ENCODE peak calls at places on chromosome 22, in seven cellular contexts. A is CD8-positive, alpha-beta T cell; R is fibroblast of lung; M is testis; W is esophagus squamous epithelium; C is PC-9; Y is cardiac fibroblast. N is an unnamed sample.

GRCh38 chr22:47390026-47390970 is 627.8 kb downstream of the TBC1D22A start:
- DNase-seq in A (no peak), W (no peak), R (no peak), Y (no peak), M (peak), C (no peak), N (no peak)

GRCh38 chr22:25700996-25701815 is 40.8 kb upstream of the MYO18B start:
- DNase-seq in Y (peak), W (no peak), A (no peak), R (peak), C (no peak), M (no peak), N (no peak)

GRCh38 chr22:24938741-24939341 is 7.7 kb downstream of the LHFPL7 start:
- DNase-seq in W (no peak), C (no peak), A (peak), Y (peak), M (peak), R (peak), N (no peak)

GRCh38 chr22:22156716-22157499 is 87.7 kb upstream of the VPREB1 start:
- DNase-seq in R (peak), Y (peak), C (peak), W (no peak), A (peak), M (peak), N (peak)

GRCh38 chr22:17672417-17672991 is 33.9 kb downstream of the BCL2L13 start:
- DNase-seq in W (no peak), A (no peak), R (peak), Y (no peak), M (no peak), C (no peak), N (no peak)

GRCh38 chr22:17829691-17830040 is 55.4 kb upstream of the BID start:
- DNase-seq in C (no peak), R (no peak), Y (no peak), A (no peak), M (no peak), W (no peak), N (no peak)

GRCh38 chr22:24845036-24845918 is 39.3 kb downstream of the SGSM1 start:
- DNase-seq in W (no peak), R (no peak), A (no peak), C (no peak), M (peak), Y (no peak), N (no peak)

GRCh38 chr22:47474895-47475294 is 712.4 kb downstream of the TBC1D22A start:
- DNase-seq in C (no peak), W (no peak), R (peak), Y (no peak), A (no peak), M (no peak), N (no peak)

GRCh38 chr22:40668611-40669390 is 10.5 kb upstream of the MCHR1 start:
- DNase-seq in W (no peak), R (peak), M (no peak), Y (peak), A (no peak), C (no peak), N (no peak)

GRCh38 chr22:17411213-17411612 is 42.0 kb downstream of the CECR2 start:
- DNase-seq in M (no peak), W (no peak), Y (peak), R (peak), C (no peak), A (no peak), N (no peak)

GRCh38 chr22:25347752-25348102 is 128.3 kb downstream of the CRYBB2 start:
- DNase-seq in C (no peak), W (no peak), R (no peak), A (no peak), M (no peak), Y (no peak), N (no peak)

GRCh38 chr22:18091916-18092526 is 14.2 kb downstream of the PEX26 start:
- DNase-seq in A (no peak), W (no peak), Y (peak), C (no peak), M (peak), R (peak), N (peak)

GRCh38 chr22:29078036-29078868 is 5.4 kb downstream of the KREMEN1 start:
- DNase-seq in W (no peak), C (no peak), M (no peak), R (no peak), A (no peak), Y (no peak), N (no peak)

GRCh38 chr22:21643533-21644357 is 1.6 kb downstream of the SDF2L1 start:
- DNase-seq in W (no peak), R (no peak), A (no peak), C (no peak), Y (no peak), M (no peak), N (no peak)

GRCh38 chr22:47057916-47058585 is 295.6 kb downstream of the TBC1D22A start:
- DNase-seq in C (no peak), A (no peak), W (no peak), Y (no peak), R (no peak), M (no peak), N (no peak)

GRCh38 chr22:33544707-33545106 is 375.6 kb downstream of the LARGE1 start:
- DNase-seq in C (no peak), M (no peak), R (peak), W (no peak), Y (peak), A (no peak), N (no peak)

GRCh38 chr22:30005213-30005857 is 74.9 kb upstream of the HORMAD2 start:
- DNase-seq in A (peak), W (no peak), Y (peak), C (peak), R (peak), M (peak), N (peak)

GRCh38 chr22:17159504-17159951 is 451 bp upstream of the HDHD5 start:
- DNase-seq in C (peak), W (no peak), A (peak), M (peak), R (peak), Y (peak), N (no peak)

GRCh38 chr22:40001800-40002577 is 7.2 kb downstream of the FAM83F start:
- DNase-seq in W (no peak), C (peak), Y (no peak), M (no peak), R (peak), A (no peak), N (no peak)

GRCh38 chr22:33851985-33852384 is 68.3 kb downstream of the LARGE1 start:
- DNase-seq in W (no peak), M (no peak), A (no peak), R (no peak), Y (no peak), C (peak), N (no peak)

GRCh38 chr22:19287076-19287724 is 4.3 kb downstream of the CLTCL1 start:
- DNase-seq in W (no peak), M (no peak), Y (no peak), A (no peak), C (peak), R (peak), N (no peak)

GRCh38 chr22:36088292-36088691 is 59.7 kb upstream of the RBFOX2 start:
- DNase-seq in R (no peak), W (no peak), C (peak), M (no peak), Y (no peak), A (no peak), N (no peak)

GRCh38 chr22:30876925-30877553 is 91.5 kb downstream of the MORC2 start:
- DNase-seq in C (no peak), W (no peak), M (peak), Y (peak), R (peak), A (no peak), N (no peak)

GRCh38 chr22:37284807-37285355 is 2.6 kb downstream of the CYTH4 start:
- DNase-seq in M (peak), W (no peak), A (peak), R (no peak), C (no peak), Y (no peak), N (peak)

GRCh38 chr22:42344391-42344861 is 74.0 kb upstream of the TCF20 start:
- DNase-seq in A (no peak), W (no peak), R (peak), Y (peak), M (peak), C (no peak), N (no peak)

GRCh38 chr22:20018001-20018400 is 1.4 kb upstream of the ARVCF start:
- DNase-seq in W (no peak), A (no peak), M (no peak), C (no peak), Y (no peak), R (no peak), N (no peak)

GRCh38 chr22:26610072-26610958 is 7.5 kb downstream of the CRYBB1 start:
- DNase-seq in C (no peak), W (no peak), R (peak), A (peak), M (no peak), Y (peak), N (peak)

GRCh38 chr22:28025866-28026575 is 107.0 kb upstream of the PITPNB start:
- DNase-seq in W (no peak), Y (no peak), R (no peak), C (no peak), M (peak), A (no peak), N (no peak)

GRCh38 chr22:26675687-26676273 is 18.4 kb downstream of the MIAT start:
- DNase-seq in A (no peak), Y (no peak), M (no peak), W (no peak), C (no peak), R (no peak), N (no peak)

GRCh38 chr22:22040908-22041307 is 58.3 kb upstream of the TOP3B start:
- DNase-seq in Y (no peak), C (no peak), R (no peak), W (no peak), A (no peak), M (no peak), N (no peak)

GRCh38 chr22:40273319-40273718 is 73.0 kb upstream of the ADSL start:
- DNase-seq in Y (no peak), A (no peak), R (no peak), W (no peak), C (no peak), M (no peak), N (no peak)

GRCh38 chr22:19756288-19757128 is 4.1 kb upstream of the TBX1 start:
- DNase-seq in A (peak), Y (peak), C (peak), R (no peak), M (peak), W (no peak), N (peak)

GRCh38 chr22:30824096-30824495 is 129.4 kb downstream of the OSBP2 start:
- DNase-seq in R (no peak), M (no peak), C (no peak), Y (no peak), A (no peak), W (no peak), N (no peak)

GRCh38 chr22:17948101-17948500 is 76.3 kb downstream of the MICAL3 start:
- DNase-seq in M (no peak), R (no peak), Y (no peak), A (no peak), C (no peak), W (no peak), N (no peak)

GRCh38 chr22:25027959-25028840 is 75.7 kb downstream of the KIAA1671 start:
- DNase-seq in R (no peak), Y (peak), C (no peak), M (peak), W (no peak), A (no peak), N (no peak)

GRCh38 chr22:26949193-26949592 is 291.8 kb downstream of the MIAT start:
- DNase-seq in W (no peak), M (no peak), Y (peak), A (no peak), R (peak), C (peak), N (no peak)

GRCh38 chr22:37459211-37459610 is 27.0 kb downstream of the MFNG start:
- DNase-seq in C (no peak), A (no peak), M (no peak), W (no peak), R (no peak), Y (peak), N (no peak)

GRCh38 chr22:48778308-48779195 is 1049.1 kb downstream of the BRD1 start:
- DNase-seq in R (no peak), A (no peak), Y (no peak), M (no peak), C (no peak), W (no peak), N (no peak)

GRCh38 chr22:34038801-34039200 is 118.5 kb upstream of the LARGE1 start:
- DNase-seq in C (no peak), Y (no peak), W (no peak), A (no peak), M (no peak), R (no peak), N (no peak)

GRCh38 chr22:44988671-44989070 is 21.1 kb downstream of the PHF21B start:
- DNase-seq in A (no peak), C (no peak), Y (no peak), R (no peak), M (no peak), W (no peak), N (no peak)
- TF ChIP-seq CTCF in A (no peak), C (peak), Y (no peak), R (no peak), M (no peak), W (no peak), N (no peak)

GRCh38 chr22:23806837-23807236 is 20.1 kb downstream of the SMARCB1 start:
- DNase-seq in W (no peak), C (no peak), M (no peak), R (no peak), A (no peak), Y (no peak), N (no peak)

GRCh38 chr22:23801238-23801821 is 14.6 kb downstream of the SMARCB1 start:
- DNase-seq in Y (no peak), C (no peak), M (no peak), A (no peak), W (no peak), R (no peak), N (no peak)

GRCh38 chr22:23803001-23803819 is 16.4 kb downstream of the SMARCB1 start:
- DNase-seq in M (no peak), Y (no peak), C (no peak), A (no peak), R (no peak), W (no peak), N (peak)

GRCh38 chr22:23801886-23802377 is 15.2 kb downstream of the SMARCB1 start:
- DNase-seq in R (no peak), A (no peak), Y (no peak), M (no peak), C (no peak), W (no peak), N (no peak)

DNA sequence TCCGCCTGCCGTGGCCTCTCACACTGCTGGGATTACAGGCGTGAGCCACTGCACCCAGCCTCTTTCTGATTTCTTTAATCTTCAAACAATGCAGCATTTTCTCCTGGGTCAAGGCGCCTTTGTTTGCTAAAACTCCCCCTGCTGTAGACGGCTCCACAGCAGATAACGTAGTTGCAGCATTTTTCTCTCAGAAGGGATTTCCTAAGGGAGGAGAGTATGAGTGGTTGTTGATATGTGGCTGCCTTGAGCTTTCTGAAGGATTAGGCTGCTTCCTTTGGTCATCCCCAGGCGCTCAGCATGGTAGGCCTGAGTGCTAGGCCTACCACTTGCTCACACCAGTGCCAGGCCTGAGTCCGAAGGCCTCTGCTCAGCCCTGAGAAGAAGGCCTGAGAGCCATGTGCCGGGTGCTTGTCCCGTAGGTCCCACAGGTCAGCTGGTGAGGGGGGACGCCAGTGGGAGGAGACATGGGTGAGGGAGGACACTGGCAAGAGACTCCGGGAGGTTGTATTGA is 18.1 kb downstream of the SMARCB1 start:
- DNase-seq in A (no peak), M (peak), Y (peak), W (no peak), R (no peak), C (no peak), N (peak)
- H3K4me3 ChIP-seq in A (no peak), M (no peak), Y (no peak), W (no peak), R (no peak), C (no peak), N (peak)

DNA sequence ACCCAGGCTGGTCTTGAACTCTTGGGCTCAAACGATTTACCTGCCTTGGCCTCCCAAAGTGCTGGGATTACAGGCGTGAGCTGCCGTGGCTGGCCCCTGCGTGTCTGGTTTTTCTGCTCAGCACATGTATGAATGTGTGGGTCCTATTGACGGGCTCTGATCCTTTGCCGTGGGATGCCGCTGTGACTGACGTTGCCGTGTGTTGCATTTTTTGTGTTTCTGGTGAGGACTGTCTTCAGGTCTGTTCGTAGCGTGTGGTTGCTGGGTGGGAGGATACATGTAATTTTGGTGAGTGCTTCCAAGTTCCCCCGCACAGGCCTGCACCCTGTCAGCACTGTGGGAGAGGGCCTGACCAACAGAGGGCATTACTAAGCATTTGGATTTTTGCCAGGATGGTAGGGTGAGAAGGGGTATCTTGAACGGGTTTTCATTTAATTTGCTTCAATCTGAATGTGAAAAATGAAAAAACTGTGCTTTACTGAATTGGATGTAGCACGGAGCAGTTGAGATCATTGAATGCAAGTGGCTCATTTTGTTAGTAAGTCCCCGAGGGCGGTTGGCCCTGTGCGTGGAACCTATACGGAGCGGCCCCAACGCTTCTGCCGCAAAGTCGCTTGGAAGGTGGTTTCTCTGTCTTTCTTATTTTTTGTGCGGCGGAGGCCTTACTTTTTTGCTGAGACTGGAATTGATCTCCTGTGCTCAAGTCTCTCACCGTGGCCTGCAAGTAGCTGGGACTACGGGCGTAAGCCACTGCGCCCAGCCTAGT is 8.2 kb downstream of the ZBED4 start:
- DNase-seq in C (no peak), Y (no peak), W (no peak), R (no peak), A (no peak), M (no peak), N (no peak)
- TF ChIP-seq CTCF in C (no peak), Y (no peak), W (no peak), R (no peak), A (no peak), M (no peak), N (no peak)

GRCh38 chr22:38471237-38471636 is 3.3 kb downstream of the KDELR3 start:
- DNase-seq in C (no peak), W (no peak), A (no peak), R (no peak), M (no peak), Y (no peak), N (no peak)

GRCh38 chr22:38467904-38468760 is at the start of gene KDELR3:
- DNase-seq in Y (peak), W (no peak), A (peak), M (peak), R (peak), C (peak), N (peak)

GRCh38 chr22:38467438-38467903 is 425 bp upstream of the KDELR3 start:
- DNase-seq in M (no peak), Y (no peak), R (no peak), A (no peak), W (no peak), C (no peak), N (no peak)

GRCh38 chr22:38469306-38469781 is 1.4 kb downstream of the KDELR3 start:
- DNase-seq in W (no peak), Y (no peak), C (no peak), M (no peak), A (no peak), R (no peak), N (no peak)

GRCh38 chr22:38468761-38469305 is 937 bp downstream of the KDELR3 start:
- DNase-seq in Y (no peak), W (no peak), R (no peak), C (no peak), M (no peak), A (no peak), N (no peak)
- H3K4me3 ChIP-seq in Y (peak), W (no peak), R (peak), C (peak), M (no peak), A (no peak), N (no peak)

N was measured in GM06990.